ENCODE peak calls at places on chromosomes 5 and 9, in six cellular contexts. One of them, this sample, is unnamed.

GRCh38 chr9:123925161-123925560 is 4.8 kb downstream of the DENND1A start:
- DNase-seq in C1 segment of cervical spinal cord: no peak
- DNase-seq in AG08396: no peak
- DNase-seq in HTR-8/SVneo: no peak
- DNase-seq in endothelial cell: no peak
- DNase-seq in Daoy: no peak
- DNase-seq in this sample: no peak

GRCh38 chr5:53923969-53924876 is 363.8 kb downstream of the NDUFS4 start:
- DNase-seq in Daoy: no peak
- DNase-seq in AG08396: peak; percentile 7
- DNase-seq in HTR-8/SVneo: no peak
- DNase-seq in C1 segment of cervical spinal cord: no peak
- DNase-seq in endothelial cell: no peak
- DNase-seq in this sample: no peak

GRCh38 chr5:124439609-124440008 is 306.8 kb downstream of the ZNF608 start:
- DNase-seq in HTR-8/SVneo: no peak
- DNase-seq in C1 segment of cervical spinal cord: no peak
- DNase-seq in Daoy: no peak
- DNase-seq in endothelial cell: no peak
- DNase-seq in AG08396: no peak
- DNase-seq in this sample: no peak

GRCh38 chr9:135020481-135021392 is 66.7 kb upstream of the OLFM1 start:
- DNase-seq in Daoy: no peak
- DNase-seq in HTR-8/SVneo: no peak
- DNase-seq in AG08396: no peak
- DNase-seq in C1 segment of cervical spinal cord: no peak
- DNase-seq in endothelial cell: no peak
- DNase-seq in this sample: no peak

GRCh38 chr5:35143841-35144240 is 86.4 kb downstream of the PRLR start:
- DNase-seq in HTR-8/SVneo: no peak
- DNase-seq in endothelial cell: no peak
- DNase-seq in AG08396: no peak
- DNase-seq in Daoy: no peak
- DNase-seq in C1 segment of cervical spinal cord: no peak
- DNase-seq in this sample: no peak

GRCh38 chr5:145178667-145179523 is 656.2 kb downstream of the PRELID2 start:
- DNase-seq in C1 segment of cervical spinal cord: no peak
- DNase-seq in HTR-8/SVneo: no peak
- DNase-seq in AG08396: no peak
- DNase-seq in endothelial cell: no peak
- DNase-seq in Daoy: no peak
- DNase-seq in this sample: no peak

GRCh38 chr5:158979749-158980521 is 119.8 kb downstream of the EBF1 start:
- DNase-seq in AG08396: peak; percentile 14
- DNase-seq in endothelial cell: peak; percentile 9
- DNase-seq in HTR-8/SVneo: peak; percentile 10
- DNase-seq in Daoy: peak; percentile 64
- DNase-seq in C1 segment of cervical spinal cord: peak; percentile 63
- DNase-seq in this sample: peak; percentile 39

GRCh38 chr5:151221574-151221973 is 2.3 kb downstream of the CCDC69 start:
- DNase-seq in AG08396: peak; percentile 76
- DNase-seq in endothelial cell: no peak
- DNase-seq in Daoy: peak; percentile 40
- DNase-seq in HTR-8/SVneo: peak; percentile 31
- DNase-seq in C1 segment of cervical spinal cord: no peak
- DNase-seq in this sample: peak; percentile 20

GRCh38 chr5:82222597-82223574 is 55.3 kb downstream of the RPS23 start:
- DNase-seq in Daoy: no peak
- DNase-seq in AG08396: no peak
- DNase-seq in C1 segment of cervical spinal cord: no peak
- DNase-seq in HTR-8/SVneo: no peak
- DNase-seq in endothelial cell: no peak
- DNase-seq in this sample: no peak

GRCh38 chr9:120916573-120916972 is 10.0 kb downstream of the TRAF1 start:
- DNase-seq in endothelial cell: no peak
- DNase-seq in C1 segment of cervical spinal cord: peak; percentile 45
- DNase-seq in Daoy: peak; percentile 41
- DNase-seq in AG08396: peak; percentile 55
- DNase-seq in HTR-8/SVneo: no peak
- DNase-seq in this sample: no peak

GRCh38 chr5:20832204-20833080 is 844.4 kb upstream of the CDH18 start:
- DNase-seq in Daoy: no peak
- DNase-seq in HTR-8/SVneo: no peak
- DNase-seq in AG08396: no peak
- DNase-seq in C1 segment of cervical spinal cord: no peak
- DNase-seq in endothelial cell: no peak
- DNase-seq in this sample: no peak

GRCh38 chr5:92916036-92916435 is 665.0 kb downstream of the NR2F1-AS1 start:
- DNase-seq in Daoy: no peak
- DNase-seq in HTR-8/SVneo: peak; percentile 5
- DNase-seq in C1 segment of cervical spinal cord: no peak
- DNase-seq in endothelial cell: no peak
- DNase-seq in AG08396: peak; percentile 7
- DNase-seq in this sample: no peak

GRCh38 chr5:94916619-94917018 is 298.1 kb downstream of the SLF1 start:
- DNase-seq in Daoy: no peak
- DNase-seq in endothelial cell: no peak
- DNase-seq in HTR-8/SVneo: no peak
- DNase-seq in AG08396: no peak
- DNase-seq in C1 segment of cervical spinal cord: no peak
- DNase-seq in this sample: no peak

GRCh38 chr9:137449931-137450537 is 8.9 kb upstream of the ENTPD8 start:
- DNase-seq in C1 segment of cervical spinal cord: no peak
- DNase-seq in endothelial cell: peak; percentile 6
- DNase-seq in AG08396: no peak
- DNase-seq in HTR-8/SVneo: no peak
- DNase-seq in Daoy: no peak
- DNase-seq in this sample: no peak

GRCh38 chr9:136589766-136590740 is 44.2 kb upstream of the NOTCH1 start:
- DNase-seq in HTR-8/SVneo: no peak
- DNase-seq in endothelial cell: no peak
- DNase-seq in Daoy: no peak
- DNase-seq in AG08396: no peak
- DNase-seq in C1 segment of cervical spinal cord: no peak
- DNase-seq in this sample: no peak

GRCh38 chr9:107782789-107783188 is 293.2 kb upstream of the KLF4 start:
- DNase-seq in Daoy: no peak
- DNase-seq in endothelial cell: no peak
- DNase-seq in HTR-8/SVneo: no peak
- DNase-seq in AG08396: no peak
- DNase-seq in C1 segment of cervical spinal cord: no peak
- DNase-seq in this sample: no peak

GRCh38 chr5:178785999-178786398 is 55.5 kb upstream of the ZNF354A start:
- DNase-seq in Daoy: peak; percentile 94
- DNase-seq in C1 segment of cervical spinal cord: no peak
- DNase-seq in AG08396: peak; percentile 39
- DNase-seq in HTR-8/SVneo: peak; percentile 28
- DNase-seq in endothelial cell: no peak
- DNase-seq in this sample: peak; percentile 76

GRCh38 chr9:4615778-4616177 is 46.3 kb upstream of the PLPP6 start:
- DNase-seq in Daoy: no peak
- DNase-seq in AG08396: no peak
- DNase-seq in HTR-8/SVneo: no peak
- DNase-seq in C1 segment of cervical spinal cord: no peak
- DNase-seq in endothelial cell: no peak
- DNase-seq in this sample: no peak

GRCh38 chr5:174798411-174798930 is 74.1 kb downstream of the MSX2 start:
- DNase-seq in endothelial cell: no peak
- DNase-seq in Daoy: peak; percentile 47
- DNase-seq in AG08396: no peak
- DNase-seq in C1 segment of cervical spinal cord: no peak
- DNase-seq in HTR-8/SVneo: no peak
- DNase-seq in this sample: no peak

GRCh38 chr5:154583545-154584168 is 105.6 kb upstream of the HAND1 start:
- DNase-seq in AG08396: no peak
- DNase-seq in endothelial cell: no peak
- DNase-seq in C1 segment of cervical spinal cord: no peak
- DNase-seq in Daoy: peak; percentile 67
- DNase-seq in HTR-8/SVneo: peak; percentile 55
- DNase-seq in this sample: no peak

GRCh38 chr5:2196989-2197531 is 314.3 kb upstream of the IRX4 start:
- DNase-seq in Daoy: no peak
- DNase-seq in endothelial cell: no peak
- DNase-seq in HTR-8/SVneo: no peak
- DNase-seq in C1 segment of cervical spinal cord: no peak
- DNase-seq in AG08396: no peak
- DNase-seq in this sample: no peak

GRCh38 chr5:179765400-179765799 is 28.4 kb upstream of the LTC4S start:
- DNase-seq in C1 segment of cervical spinal cord: no peak
- DNase-seq in HTR-8/SVneo: peak; percentile 47
- DNase-seq in Daoy: peak; percentile 92
- DNase-seq in AG08396: peak; percentile 72
- DNase-seq in endothelial cell: no peak
- DNase-seq in this sample: peak; percentile 95

GRCh38 chr9:462611-463010 is 247.9 kb downstream of the DOCK8 start:
- DNase-seq in C1 segment of cervical spinal cord: no peak
- DNase-seq in AG08396: no peak
- DNase-seq in HTR-8/SVneo: no peak
- DNase-seq in Daoy: no peak
- DNase-seq in endothelial cell: no peak
- DNase-seq in this sample: no peak

GRCh38 chr5:139676951-139677367 is 28.8 kb downstream of the CXXC5 start:
- DNase-seq in endothelial cell: no peak
- DNase-seq in HTR-8/SVneo: no peak
- DNase-seq in AG08396: no peak
- DNase-seq in C1 segment of cervical spinal cord: peak; percentile 95
- DNase-seq in Daoy: no peak
- DNase-seq in this sample: no peak

GRCh38 chr5:124206540-124206939 is 539.9 kb downstream of the ZNF608 start:
- DNase-seq in HTR-8/SVneo: no peak
- DNase-seq in C1 segment of cervical spinal cord: no peak
- DNase-seq in endothelial cell: no peak
- DNase-seq in AG08396: no peak
- DNase-seq in Daoy: no peak
- DNase-seq in this sample: no peak

GRCh38 chr9:94164756-94165549 is 80.7 kb downstream of the PTPDC1 start:
- DNase-seq in endothelial cell: no peak
- DNase-seq in C1 segment of cervical spinal cord: no peak
- DNase-seq in HTR-8/SVneo: no peak
- DNase-seq in Daoy: no peak
- DNase-seq in AG08396: no peak
- DNase-seq in this sample: no peak